ENCODE peak calls at places on chromosomes 4 and X, in eight cellular contexts. Q, Y, N, C, F, K, J and G are unnamed samples.

GRCh38 chr4:13289391-13289790 is 194.7 kb downstream of the RAB28 start:
- DNase-seq in Q (no peak), Y (no peak), N (no peak), C (no peak), F (no peak), K (no peak), J (no peak), G (no peak)

GRCh38 chr4:182286035-182286434 is 42.8 kb downstream of the TENM3 start:
- DNase-seq in Q (no peak), Y (no peak), N (no peak), C (no peak), F (no peak), K (no peak), J (no peak), G (no peak)

GRCh38 chr4:182255421-182256190 is 12.4 kb downstream of the TENM3 start:
- DNase-seq in Q (no peak), Y (no peak), N (no peak), C (no peak), F (no peak), K (no peak), J (no peak), G (no peak)

GRCh38 chrX:102959471-102959870 is 22.4 kb downstream of the RAB40AL start:
- DNase-seq in Q (no peak), Y (no peak), N (no peak), C (no peak), F (no peak), K (no peak), J (no peak), G (no peak)

GRCh38 chrX:54042609-54043010 is 1.7 kb downstream of the PHF8 start:
- DNase-seq in Q (peak; percentile 53), Y (no peak), N (peak; percentile 82), C (no peak), F (peak; percentile 62), K (peak; percentile 50), J (peak; percentile 25), G (no peak)

GRCh38 chr4:106032851-106033286 is 137.6 kb downstream of the NPNT start:
- DNase-seq in Q (no peak), Y (no peak), N (peak; percentile 33), C (no peak), F (no peak), K (no peak), J (no peak), G (no peak)

GRCh38 chr4:94410678-94411206 is 41.0 kb upstream of the PDLIM5 start:
- DNase-seq in Q (peak; percentile 45), Y (no peak), N (no peak), C (peak; percentile 64), F (no peak), K (peak; percentile 48), J (peak; percentile 97), G (no peak)

GRCh38 chr4:26787461-26788340 is 72.9 kb upstream of the STIM2 start:
- DNase-seq in Q (peak; percentile 64), Y (peak; percentile 64), N (peak; percentile 74), C (no peak), F (no peak), K (peak; percentile 51), J (peak; percentile 30), G (peak; percentile 60)

GRCh38 chrX:18210470-18210869 is 10.2 kb downstream of the BEND2 start:
- DNase-seq in Q (no peak), Y (no peak), N (no peak), C (no peak), F (no peak), K (no peak), J (no peak), G (no peak)

GRCh38 chr4:140807491-140808257 is 51.5 kb upstream of the TBC1D9 start:
- DNase-seq in Q (no peak), Y (no peak), N (no peak), C (no peak), F (no peak), K (no peak), J (no peak), G (no peak)

GRCh38 chrX:133859336-133859735 is 126.1 kb downstream of the GPC3 start:
- DNase-seq in Q (no peak), Y (no peak), N (no peak), C (no peak), F (no peak), K (no peak), J (no peak), G (no peak)

GRCh38 chr4:138035781-138036258 is 206.3 kb downstream of the SLC7A11 start:
- DNase-seq in Q (no peak), Y (no peak), N (no peak), C (no peak), F (no peak), K (no peak), J (no peak), G (no peak)

GRCh38 chrX:101260435-101260834 is 30.7 kb downstream of the TAF7L start:
- DNase-seq in Q (no peak), Y (no peak), N (no peak), C (no peak), F (no peak), K (no peak), J (no peak), G (no peak)

GRCh38 chr4:94827481-94828110 is 69.8 kb downstream of the BMPR1B start:
- DNase-seq in Q (no peak), Y (no peak), N (no peak), C (no peak), F (no peak), K (no peak), J (no peak), G (no peak)

GRCh38 chr4:13633671-13634070 is 6.1 kb upstream of the BOD1L1 start:
- DNase-seq in Q (no peak), Y (no peak), N (no peak), C (no peak), F (no peak), K (no peak), J (no peak), G (no peak)

GRCh38 chr4:164138521-164138920 is 615.4 kb upstream of the SMIM31 start:
- DNase-seq in Q (no peak), Y (no peak), N (no peak), C (no peak), F (no peak), K (no peak), J (no peak), G (no peak)

GRCh38 chr4:71441186-71442169 is 102.7 kb downstream of the SLC4A4 start:
- DNase-seq in Q (no peak), Y (no peak), N (no peak), C (no peak), F (no peak), K (no peak), J (no peak), G (no peak)

GRCh38 chr4:75800972-75801371 is 76.6 kb downstream of the USO1 start:
- DNase-seq in Q (no peak), Y (no peak), N (no peak), C (no peak), F (no peak), K (no peak), J (no peak), G (no peak)
- H3K36me3 ChIP-seq in Q (no peaks in the 10 kb centered on the region), Y (peaks cover 59% of the 10 kb centered on the region), N (no peaks in the 10 kb centered on the region), C (peaks cover 51% of the 10 kb centered on the region), F (peaks cover 48% of the 10 kb centered on the region), K (no peaks in the 10 kb centered on the region), J (no peaks in the 10 kb centered on the region), G (peaks cover 89% of the 10 kb centered on the region)

DNA sequence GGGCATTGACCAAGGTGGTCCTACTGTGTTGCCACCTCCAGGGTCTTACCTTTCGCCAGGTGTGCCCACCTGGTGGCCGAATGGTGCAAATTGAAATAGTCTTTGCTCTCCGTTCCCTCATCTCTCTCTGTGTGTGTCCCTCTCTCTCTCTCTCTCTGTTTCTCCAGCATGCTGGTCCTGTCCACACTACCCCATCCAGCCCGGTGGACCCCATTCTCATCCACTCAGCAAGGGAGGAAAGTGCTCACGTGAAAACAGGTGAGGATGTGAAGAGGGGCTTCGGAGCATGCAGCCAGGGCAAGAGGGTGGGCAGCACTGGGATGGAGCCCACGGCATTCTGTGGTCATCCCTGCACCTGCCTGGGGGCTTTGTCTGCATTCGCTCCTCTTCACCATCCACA is 150.1 kb downstream of the CRLF2 start:
- DNase-seq in Q (no peak), Y (no peak), N (no peak), C (no peak), F (no peak), K (no peak), J (no peak), G (no peak)
- TF ChIP-seq CTCF in Q (no peak), Y (no peak), N (no peak), C (no peak), F (no peak), K (no peak), J (no peak), G (no peak)

GRCh38 chrX:12954981-12955380 is 19.9 kb upstream of the TMSB4X start:
- DNase-seq in Q (no peak), Y (no peak), N (no peak), C (no peak), F (no peak), K (no peak), J (no peak), G (no peak)

GRCh38 chrX:12956704-12957541 is 18.0 kb upstream of the TMSB4X start:
- DNase-seq in Q (no peak), Y (no peak), N (no peak), C (no peak), F (no peak), K (no peak), J (peak; percentile 19), G (no peak)

GRCh38 chrX:12958059-12958458 is 16.9 kb upstream of the TMSB4X start:
- DNase-seq in Q (no peak), Y (no peak), N (no peak), C (no peak), F (no peak), K (no peak), J (no peak), G (no peak)

GRCh38 chrX:12954376-12954775 is 20.5 kb upstream of the TMSB4X start:
- DNase-seq in Q (no peak), Y (no peak), N (no peak), C (no peak), F (no peak), K (no peak), J (no peak), G (no peak)

DNA sequence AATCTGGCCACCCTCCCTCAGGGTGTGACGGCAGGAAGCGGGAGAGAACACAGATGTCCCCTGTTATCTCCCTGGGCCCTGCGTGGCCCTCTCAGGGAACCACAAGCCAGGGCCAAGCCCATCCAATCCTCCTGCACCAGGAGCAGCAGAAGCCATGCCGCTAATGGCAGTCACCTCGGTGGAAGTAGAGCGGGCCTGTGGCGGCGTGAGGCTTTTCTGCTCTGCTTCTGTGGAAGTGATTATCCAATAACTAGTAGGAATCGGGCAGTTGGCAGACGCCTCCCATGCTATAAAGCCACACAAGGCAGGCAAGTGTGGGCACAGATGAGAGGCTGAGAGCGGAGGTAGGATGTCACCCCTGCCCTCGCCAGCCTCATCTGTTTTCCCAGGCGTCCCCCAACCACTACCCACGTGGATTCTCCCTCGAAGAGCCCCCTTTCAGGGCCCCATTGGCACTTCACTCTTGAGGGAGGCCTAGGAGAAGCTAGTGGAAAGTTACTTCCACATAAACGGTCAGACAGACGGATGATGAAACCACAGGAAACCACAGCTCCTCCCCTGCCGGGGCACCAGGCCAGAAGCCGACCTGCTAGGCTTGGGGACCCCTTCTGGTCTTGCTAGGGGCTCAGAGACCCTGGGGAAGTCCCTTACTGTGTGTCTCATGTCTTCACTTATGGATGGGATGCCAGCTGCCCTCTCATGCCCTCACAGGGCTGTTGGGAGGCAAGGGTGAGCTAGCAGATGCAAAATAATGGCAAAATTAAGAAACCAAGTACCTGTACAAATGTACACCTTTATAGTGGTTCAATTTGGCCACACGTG is 18.8 kb upstream of the TMSB4X start:
- DNase-seq in Q (peak; percentile 66), Y (no peak), N (peak; percentile 94), C (no peak), F (no peak), K (no peak), J (peak; percentile 30), G (peak; percentile 63)
- TF ChIP-seq POLR2A in Q (no peak), Y (no peak), N (no peak), C (no peak), F (no peak), K (no peak), J (no peak), G (no peak)

GRCh38 chr4:7027284-7027683 is 15.9 kb upstream of the TADA2B start:
- DNase-seq in Q (no peak), Y (no peak), N (peak; percentile 28), C (no peak), F (no peak), K (no peak), J (no peak), G (no peak)
- H3K36me3 ChIP-seq in Q (no peaks in the 10 kb centered on the region), Y (peaks cover 32% of the 10 kb centered on the region), N (no peaks in the 10 kb centered on the region), C (peaks cover 88% of the 10 kb centered on the region), F (peaks cover 82% of the 10 kb centered on the region), K (no peaks in the 10 kb centered on the region), J (no peaks in the 10 kb centered on the region), G (peaks cover 100% of the 10 kb centered on the region)